ENCODE peak calls at places on chromosomes 1 and 21, in nine cellular contexts. A is dorsolateral prefrontal cortex; M is stimulated activated effector memory CD8-positive, alpha-beta T cell treated with anti-CD3 and anti-CD28 coated beads, Interleukin-12 subunit alpha, Interleukin-12 subunit beta, amount 100 ng/mL, for 72 hours; B is left cardiac atrium; J is HT1080; C is occipital lobe; F is IMR-90; V is activated T-helper 1 cell treated with anti-CD3 and anti-CD28 coated beads, Interleukin-2, amount 50 U/mL, for 16 hours; T is activated CD8-positive, alpha-beta T cell treated with anti-CD3 and anti-CD28 coated beads, Interleukin-2, amount 10 ng/mL, durations not matched to agents 7 days and 5 days. D is an unnamed sample.
A peak's percentile ranks its signal among the peaks of the same experiment; 100 is the strongest.

GRCh38 chr1:114011796-114012195 is 32.5 kb downstream of the OLFML3 start:
- DNase-seq in A (no peak), M (no peak), B (no peak), J (peak; percentile 34), C (no peak), F (no peak), V (no peak), T (no peak), D (no peak)

GRCh38 chr21:15631342-15631741 is 98.4 kb upstream of the USP25 start:
- DNase-seq in A (no peak), M (no peak), B (no peak), J (no peak), C (no peak), F (peak; percentile 71), V (no peak), T (no peak), D (no peak)

GRCh38 chr1:12249181-12249580 is 19.4 kb downstream of the VPS13D start:
- DNase-seq in A (no peak), M (no peak), B (no peak), J (no peak), C (no peak), F (peak; percentile 58), V (no peak), T (no peak), D (no peak)

GRCh38 chr1:99619583-99619982 is 26.3 kb upstream of the PALMD start:
- DNase-seq in A (no peak), M (no peak), B (peak; percentile 23), J (no peak), C (no peak), F (no peak), V (no peak), T (no peak), D (no peak)

GRCh38 chr1:16727190-16728111 is 12.9 kb upstream of the RNU1-4 start:
- DNase-seq in A (peak; percentile 14), M (peak; percentile 94), B (no peak), J (peak; percentile 100), C (no peak), F (peak; percentile 64), V (peak; percentile 49), T (peak; percentile 45), D (peak; percentile 5)

GRCh38 chr1:231162300-231162969 is 577 bp downstream of the TRIM67 start:
- DNase-seq in A (no peak), M (peak; percentile 62), B (no peak), J (peak; percentile 26), C (no peak), F (peak; percentile 26), V (no peak), T (peak; percentile 47), D (no peak)

GRCh38 chr1:158329807-158330206 is 1.5 kb downstream of the CD1B start:
- DNase-seq in A (no peak), M (no peak), B (no peak), J (no peak), C (no peak), F (no peak), V (no peak), T (peak; percentile 26), D (no peak)

GRCh38 chr21:38839683-38840286 is 34.1 kb downstream of the ETS2 start:
- DNase-seq in A (no peak), M (no peak), B (no peak), J (peak; percentile 91), C (no peak), F (peak; percentile 94), V (no peak), T (no peak), D (no peak)

GRCh38 chr1:94322696-94323095 is 85.3 kb upstream of the ARHGAP29 start:
- DNase-seq in A (no peak), M (no peak), B (no peak), J (peak; percentile 86), C (no peak), F (no peak), V (no peak), T (no peak), D (no peak)

GRCh38 chr1:67843335-67843734 is 10.1 kb upstream of the GNG12 start:
- DNase-seq in A (no peak), M (no peak), B (no peak), J (peak; percentile 49), C (no peak), F (peak; percentile 52), V (no peak), T (no peak), D (no peak)

D was measured in stimulated activated CD8-positive, alpha-beta memory T cell treated with anti-CD3 and anti-CD28 coated beads, Interleukin-7, amount 100 ng/mL, for 4 hours.